ENCODE peak calls at places on chromosomes 16 and 17, in six cellular contexts. W is HCT116, R is H1, Q is K562, J is GM12878, Y is HepG2. F is an unnamed sample.

GRCh38 chr16:83045790-83046189 is 419.0 kb downstream of the CDH13 start:
- DNase-seq in W (no peak), R (no peak), Q (no peak), J (no peak), Y (no peak), F (no peak)

GRCh38 chr16:11949527-11949926 is 7.7 kb upstream of the NPIPB2 start:
- DNase-seq in W (peak; percentile 28), R (peak; percentile 56), Q (peak; percentile 47), J (no peak), Y (peak; percentile 73), F (peak; percentile 68)

GRCh38 chr16:87927195-87927562 is 9.2 kb downstream of the CA5A start:
- DNase-seq in W (no peak), R (no peak), Q (no peak), J (no peak), Y (no peak), F (no peak)

GRCh38 chr16:70658921-70659320 is 12.6 kb downstream of the IL34 start:
- DNase-seq in W (no peak), R (no peak), Q (no peak), J (no peak), Y (no peak), F (no peak)

GRCh38 chr17:14201087-14201486 is 35.6 kb downstream of the CDRT15 start:
- DNase-seq in W (no peak), R (no peak), Q (no peak), J (no peak), Y (no peak), F (no peak)

GRCh38 chr17:208429-208828 is 27.0 kb upstream of the DOC2B start:
- DNase-seq in W (no peak), R (no peak), Q (no peak), J (no peak), Y (no peak), F (no peak)

GRCh38 chr17:2996208-2996855 is 67.1 kb downstream of the OR1D5 start:
- DNase-seq in W (no peak), R (no peak), Q (no peak), J (no peak), Y (no peak), F (no peak)

GRCh38 chr17:72613411-72614292 is 478.8 kb downstream of the SLC39A11 start:
- DNase-seq in W (no peak), R (no peak), Q (no peak), J (no peak), Y (no peak), F (no peak)

GRCh38 chr17:34195987-34196386 is 59.1 kb upstream of the CCL2 start:
- DNase-seq in W (no peak), R (no peak), Q (no peak), J (no peak), Y (no peak), F (no peak)
- TF ChIP-seq JUND in W (no peak), R (no peak), Q (no peak), J (no peak), Y (no peak), F (no peak)

GRCh38 chr17:42253173-42253545 is 23.0 kb downstream of the STAT5B start:
- DNase-seq in W (no peak), R (no peak), Q (no peak), J (no peak), Y (no peak), F (no peak)
- TF ChIP-seq RAD21 in W (no peak), R (no peak), Q (no peak), J (no peak), Y (no peak), F (no peak)

DNA sequence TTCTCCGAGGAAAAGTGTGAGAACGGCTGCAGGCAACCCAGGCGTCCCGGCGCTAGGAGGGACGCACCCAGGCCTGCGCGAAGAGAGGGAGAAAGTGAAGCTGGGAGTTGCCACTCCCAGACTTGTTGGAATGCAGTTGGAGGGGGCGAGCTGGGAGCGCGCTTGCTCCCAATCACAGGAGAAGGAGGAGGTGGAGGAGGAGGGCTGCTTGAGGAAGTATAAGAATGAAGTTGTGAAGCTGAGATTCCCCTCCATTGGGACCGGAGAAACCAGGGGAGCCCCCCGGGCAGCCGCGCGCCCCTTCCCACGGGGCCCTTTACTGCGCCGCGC is at the start of gene ERBB2:
- DNase-seq in W (peak; percentile 57), R (peak; percentile 67), Q (no peak), J (no peak), Y (peak; percentile 64), F (no peak)
- H3K27ac ChIP-seq in W (peak within 1 kb of the TSS; percentile 76), R (peak within 1 kb of the TSS; percentile 68), Q (no peak within 1 kb of the TSS), J (no peak within 1 kb of the TSS), Y (peak within 1 kb of the TSS; percentile 78), F (no peak within 1 kb of the TSS)

GRCh38 chr17:18362509-18363020 is 785 bp downstream of the SHMT1 start:
- DNase-seq in W (no peak), R (peak; percentile 54), Q (no peak), J (no peak), Y (peak; percentile 76), F (peak; percentile 70)
- TF ChIP-seq JUND in W (no peak), R (no peak), Q (no peak), J (no peak), Y (no peak), F (no peak)

GRCh38 chr17:59366773-59367656 is 35.6 kb downstream of the YPEL2 start:
- DNase-seq in W (no peak), R (no peak), Q (no peak), J (no peak), Y (peak; percentile 98), F (no peak)

GRCh38 chr17:59368218-59368857 is 36.9 kb downstream of the YPEL2 start:
- DNase-seq in W (no peak), R (no peak), Q (no peak), J (no peak), Y (peak; percentile 64), F (no peak)

GRCh38 chr17:59367657-59368045 is 36.2 kb downstream of the YPEL2 start:
- DNase-seq in W (peak; percentile 32), R (no peak), Q (peak; percentile 31), J (no peak), Y (peak; percentile 46), F (no peak)

GRCh38 chr17:59365383-59365981 is 34.0 kb downstream of the YPEL2 start:
- DNase-seq in W (no peak), R (no peak), Q (peak; percentile 76), J (no peak), Y (peak; percentile 52), F (peak; percentile 48)

GRCh38 chr17:59366040-59366757 is 34.7 kb downstream of the YPEL2 start:
- DNase-seq in W (no peak), R (peak; percentile 75), Q (no peak), J (no peak), Y (peak; percentile 74), F (no peak)
- TF ChIP-seq RAD21 in W (no peak), R (no peak), Q (no peak), J (no peak), Y (peak; percentile 16), F (peak; percentile 6)

DNA sequence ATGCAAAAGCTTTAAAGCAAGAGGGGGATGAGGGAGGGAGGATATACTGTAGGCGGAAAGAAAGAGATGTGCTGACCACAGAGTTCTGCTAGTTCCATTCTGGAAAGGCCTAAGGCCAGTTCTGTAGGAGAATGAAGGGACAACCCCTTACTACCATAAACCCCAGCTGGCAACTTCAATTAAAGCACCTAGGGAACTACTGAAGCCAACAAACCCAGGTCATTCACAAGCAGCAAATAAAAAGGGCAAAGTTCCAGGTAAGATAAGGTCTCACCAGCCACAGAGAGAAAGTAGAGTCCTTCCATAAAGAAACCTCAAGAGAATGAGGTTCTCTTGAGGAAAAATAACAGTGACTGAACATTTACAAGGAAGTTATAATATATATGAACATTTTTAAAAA is 12.8 kb downstream of the TERF2 start:
- DNase-seq in W (no peak), R (no peak), Q (no peak), J (no peak), Y (no peak), F (no peak)
- H3K27ac ChIP-seq in W (no peak overlapping the region), R (no peak overlapping the region), Q (no peak overlapping the region), J (no peak overlapping the region), Y (peak overlapping the region; percentile 5), F (no peak overlapping the region)

DNA sequence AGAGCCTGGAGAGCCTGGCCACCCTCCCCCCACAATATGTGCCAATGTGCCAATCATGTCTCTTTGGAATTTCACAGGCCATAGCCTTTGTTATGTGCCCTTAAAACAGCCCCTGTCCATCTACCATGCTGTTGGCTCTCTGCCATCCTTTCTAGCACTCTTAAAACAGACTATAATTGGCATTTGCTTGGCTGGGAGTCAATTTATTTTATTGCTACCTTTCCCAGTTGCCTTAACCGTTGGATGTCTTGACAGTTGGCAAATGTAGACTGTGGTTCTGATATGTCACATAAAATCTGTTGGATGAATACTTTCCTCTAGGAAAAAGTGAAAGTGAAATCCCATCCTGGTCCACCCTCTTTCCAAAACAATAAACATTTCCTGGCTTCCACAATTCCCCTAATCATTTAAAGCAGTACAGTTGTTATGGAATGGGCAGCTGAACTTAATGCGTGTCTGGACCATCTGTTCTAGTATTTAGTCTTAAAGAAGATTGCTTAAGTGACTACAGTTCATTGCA is 394.0 kb downstream of the KCNJ2 start:
- DNase-seq in W (no peak), R (no peak), Q (no peak), J (no peak), Y (no peak), F (no peak)
- TF ChIP-seq JUND in W (no peak), R (no peak), Q (no peak), J (no peak), Y (no peak), F (no peak)